ENCODE peak calls at places on chromosomes 5 and 9, in eight cellular contexts. D is A549, Q is prostate gland, I is heart left ventricle, M is erythroblast, Y is lower leg skin, C is tibial nerve, K is NB4. U is an unnamed sample.
A peak's percentile ranks its signal among the peaks of the same experiment; 100 is the strongest.

GRCh38 chr9:83933804-83934203 is 12.6 kb upstream of the KIF27 start:
- DNase-seq in D (no peak), Q (no peak), I (no peak), M (no peak), Y (no peak), C (no peak), K (peak; percentile 47), U (no peak)

GRCh38 chr9:123073991-123074422 is 40.5 kb downstream of the GPR21 start:
- DNase-seq in D (no peak), Q (no peak), I (no peak), M (no peak), Y (no peak), C (no peak), K (no peak), U (no peak)

GRCh38 chr5:32074401-32074800 is 99.7 kb downstream of the GOLPH3 start:
- DNase-seq in D (no peak), Q (no peak), I (no peak), M (no peak), Y (no peak), C (no peak), K (no peak), U (no peak)

GRCh38 chr9:37760416-37761165 is 7.0 kb downstream of the TRMT10B start:
- DNase-seq in D (no peak), Q (no peak), I (no peak), M (no peak), Y (no peak), C (no peak), K (no peak), U (no peak)

GRCh38 chr5:67268233-67269011 is 71.8 kb upstream of the CD180 start:
- DNase-seq in D (peak; percentile 7), Q (peak; percentile 85), I (peak; percentile 77), M (no peak), Y (peak; percentile 93), C (peak; percentile 97), K (no peak), U (no peak)

GRCh38 chr5:126619781-126620180 is 19.0 kb downstream of the PHAX start:
- DNase-seq in D (no peak), Q (no peak), I (no peak), M (no peak), Y (no peak), C (no peak), K (no peak), U (no peak)

GRCh38 chr5:119397518-119398380 is 41.9 kb downstream of the TNFAIP8 start:
- DNase-seq in D (no peak), Q (no peak), I (no peak), M (peak; percentile 34), Y (no peak), C (no peak), K (peak; percentile 57), U (no peak)

GRCh38 chr5:98568336-98568735 is 205.1 kb upstream of the RGMB start:
- DNase-seq in D (no peak), Q (no peak), I (no peak), M (no peak), Y (no peak), C (no peak), K (no peak), U (no peak)

GRCh38 chr9:106487256-106487655 is 375.7 kb upstream of the ZNF462 start:
- DNase-seq in D (no peak), Q (no peak), I (no peak), M (no peak), Y (no peak), C (no peak), K (no peak), U (no peak)

GRCh38 chr5:135030123-135030517 is 3.9 kb downstream of the PITX1 start:
- DNase-seq in D (no peak), Q (no peak), I (no peak), M (no peak), Y (no peak), C (no peak), K (no peak), U (no peak)

GRCh38 chr5:79546782-79547428 is 33.0 kb upstream of the HOMER1 start:
- DNase-seq in D (no peak), Q (no peak), I (no peak), M (no peak), Y (no peak), C (no peak), K (no peak), U (no peak)

GRCh38 chr5:111722016-111722591 is 34.9 kb downstream of the NREP start:
- DNase-seq in D (no peak), Q (no peak), I (no peak), M (no peak), Y (no peak), C (no peak), K (no peak), U (no peak)

GRCh38 chr5:6497267-6497666 is 48.6 kb downstream of the UBE2QL1 start:
- DNase-seq in D (no peak), Q (no peak), I (no peak), M (no peak), Y (peak; percentile 4), C (no peak), K (no peak), U (no peak)

GRCh38 chr5:6496636-6497035 is 48.0 kb downstream of the UBE2QL1 start:
- DNase-seq in D (no peak), Q (no peak), I (no peak), M (no peak), Y (peak; percentile 8), C (no peak), K (no peak), U (no peak)

GRCh38 chr5:6496207-6496584 is 47.5 kb downstream of the UBE2QL1 start:
- DNase-seq in D (no peak), Q (no peak), I (no peak), M (no peak), Y (no peak), C (no peak), K (no peak), U (no peak)

GRCh38 chr5:6493681-6494454 is 45.2 kb downstream of the UBE2QL1 start:
- DNase-seq in D (no peak), Q (no peak), I (no peak), M (no peak), Y (peak; percentile 59), C (no peak), K (no peak), U (no peak)

DNA sequence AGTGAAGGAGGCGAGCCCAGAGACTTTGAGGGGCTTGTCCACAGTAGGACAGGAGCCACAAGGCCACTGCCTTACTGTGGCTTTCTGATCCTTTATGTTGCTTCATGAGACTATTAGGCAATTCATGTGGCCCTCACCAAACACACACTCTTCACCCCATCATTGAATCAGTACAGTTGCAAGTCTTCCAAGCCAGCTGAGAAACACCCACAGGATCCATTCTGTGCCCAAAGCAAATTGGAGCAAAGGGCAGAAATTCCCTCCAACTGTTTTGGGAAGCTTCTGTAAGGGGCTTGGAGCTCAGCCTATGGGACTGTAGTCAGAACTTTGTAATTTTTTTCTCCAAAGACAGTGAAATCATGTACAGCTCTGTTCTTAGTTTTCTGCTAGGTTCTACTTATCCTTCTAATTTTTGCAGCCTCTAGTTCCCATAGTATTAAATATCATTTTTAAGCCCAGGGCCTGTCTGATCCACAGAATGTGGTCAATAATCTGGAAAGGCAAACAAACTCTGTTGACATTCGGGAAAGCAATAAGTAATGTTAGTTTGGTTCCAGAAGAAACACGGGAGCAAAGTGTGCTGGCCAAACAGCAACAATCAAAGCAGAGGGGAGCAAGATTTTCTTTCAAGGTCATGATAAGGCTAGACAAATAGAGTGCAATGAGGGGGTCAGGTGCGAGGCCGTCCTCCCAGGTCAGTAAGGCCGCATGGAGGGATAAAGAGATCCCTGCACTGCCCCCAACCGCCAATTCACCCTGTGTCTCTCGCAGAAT is 47.0 kb downstream of the UBE2QL1 start:
- DNase-seq in D (no peak), Q (no peak), I (no peak), M (no peak), Y (peak; percentile 18), C (no peak), K (no peak), U (no peak)
- TF ChIP-seq POLR2A in D (no peak), Q (no peak), I (no peak), M (no peak), Y (no peak), C (no peak), K (no peak), U (no peak)

GRCh38 chr5:43121565-43122484 is 1.1 kb downstream of the ZNF131 start:
- DNase-seq in D (peak; percentile 38), Q (peak; percentile 17), I (peak; percentile 43), M (peak; percentile 72), Y (no peak), C (no peak), K (peak; percentile 60), U (no peak)
- TF ChIP-seq POLR2A in D (peak; percentile 46), Q (peak; percentile 53), I (peak; percentile 76), M (peak; percentile 69), Y (no peak), C (peak; percentile 86), K (peak; percentile 27), U (no peak)

GRCh38 chr5:176540956-176541337 is 3.7 kb upstream of the RNF44 start:
- DNase-seq in D (no peak), Q (no peak), I (no peak), M (no peak), Y (no peak), C (no peak), K (no peak), U (no peak)

GRCh38 chr5:176543428-176544182 is 5.5 kb upstream of the CDHR2 start:
- DNase-seq in D (peak; percentile 53), Q (peak; percentile 55), I (peak; percentile 81), M (peak; percentile 89), Y (peak; percentile 94), C (no peak), K (peak; percentile 85), U (peak; percentile 69)

GRCh38 chr5:176541338-176542134 is 4.3 kb upstream of the RNF44 start:
- DNase-seq in D (no peak), Q (peak; percentile 62), I (peak; percentile 70), M (peak; percentile 54), Y (peak; percentile 93), C (peak; percentile 44), K (peak; percentile 85), U (no peak)

GRCh38 chr5:176542135-176542595 is 5.0 kb upstream of the RNF44 start:
- DNase-seq in D (no peak), Q (no peak), I (no peak), M (peak; percentile 61), Y (no peak), C (no peak), K (no peak), U (no peak)

DNA sequence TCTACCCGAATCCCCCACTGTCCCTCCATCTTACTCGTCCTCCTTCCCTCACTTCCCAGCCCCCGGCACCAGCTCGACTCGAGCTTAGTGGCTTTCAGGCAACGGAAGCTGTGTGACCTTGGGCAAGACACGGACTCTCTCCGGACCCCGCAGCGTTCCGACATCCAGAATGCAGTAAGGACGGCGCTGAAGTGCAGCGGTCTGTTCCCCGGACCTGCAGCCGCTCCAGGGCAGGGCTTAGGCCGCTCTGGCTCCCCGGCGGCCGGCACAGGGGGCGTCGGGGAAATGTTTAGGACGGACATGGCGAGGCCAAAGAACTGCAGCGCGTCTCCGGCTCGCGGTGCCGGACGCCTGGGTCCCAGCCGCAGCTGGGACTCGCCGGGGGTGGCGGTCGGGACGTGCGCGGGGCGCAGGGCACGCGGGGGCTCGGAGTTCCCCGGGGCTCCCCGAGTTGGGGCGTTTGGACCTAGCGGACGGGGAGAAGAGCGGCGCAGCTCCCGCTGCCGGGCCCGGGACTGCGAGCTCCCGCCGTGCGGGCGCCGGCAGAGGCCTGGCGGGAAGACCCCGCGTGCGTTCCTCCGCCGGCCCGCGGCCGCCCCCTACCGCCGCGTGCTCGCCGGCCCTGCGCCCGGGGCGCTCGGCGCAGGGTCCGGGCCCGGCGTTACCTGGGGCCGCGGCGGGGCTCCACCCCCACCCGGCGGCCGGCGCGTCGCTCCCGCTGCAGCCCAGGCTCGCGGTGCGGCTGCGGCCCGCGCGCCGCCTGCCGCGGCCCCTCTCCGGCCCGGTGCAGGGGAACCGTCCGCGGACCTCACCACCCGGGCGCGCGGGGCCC is 5.6 kb upstream of the RNF44 start:
- DNase-seq in D (no peak), Q (no peak), I (no peak), M (peak; percentile 69), Y (no peak), C (no peak), K (peak; percentile 72), U (no peak)
- TF ChIP-seq POLR2A in D (no peak), Q (no peak), I (no peak), M (no peak), Y (no peak), C (no peak), K (no peak), U (no peak)

GRCh38 chr5:150410524-150411244 is 2.0 kb downstream of the CD74 start:
- DNase-seq in D (peak; percentile 76), Q (peak; percentile 66), I (peak; percentile 73), M (peak; percentile 63), Y (no peak), C (peak; percentile 74), K (peak; percentile 96), U (no peak)
- TF ChIP-seq POLR2A in D (no peak), Q (peak; percentile 35), I (no peak), M (no peak), Y (no peak), C (peak; percentile 34), K (no peak), U (peak; percentile 95)

U was measured in GM12891.